ENCODE peak calls at places on chromosomes 12 and 14, in nine cellular contexts. Q is epithelial cell of esophagus; J is neural crest cell; M is endothelial cell; I is cardiac muscle cell; A is AG10803; T is WTC11; K is CD4-positive, alpha-beta T cell; B is heart left ventricle. X is an unnamed sample.

GRCh38 chr14:45743884-45744283 is 490.9 kb upstream of the MIS18BP1 start:
- DNase-seq in Q (peak), J (no peak), M (no peak), I (no peak), A (no peak), T (no peak), K (no peak), B (no peak), X (no peak)

GRCh38 chr12:88001327-88001726 is 27.9 kb downstream of the C12orf50 start:
- DNase-seq in Q (no peak), J (no peak), M (no peak), I (no peak), A (no peak), T (no peak), K (no peak), B (no peak), X (no peak)

GRCh38 chr14:76117789-76118188 is 33.9 kb upstream of the GPATCH2L start:
- DNase-seq in Q (no peak), J (no peak), M (no peak), I (no peak), A (no peak), T (no peak), K (no peak), B (no peak), X (no peak)

GRCh38 chr12:110846615-110847566 is at the start of gene CCDC63:
- DNase-seq in Q (peak), J (peak), M (peak), I (peak), A (peak), T (peak), K (peak), B (peak), X (peak)

GRCh38 chr12:58919271-58920101 is 818 bp downstream of the LRIG3 start:
- DNase-seq in Q (peak), J (no peak), M (peak), I (peak), A (peak), T (no peak), K (no peak), B (peak), X (peak)

GRCh38 chr14:91317381-91318313 is 73.1 kb upstream of the GPR68 start:
- DNase-seq in Q (peak), J (no peak), M (no peak), I (peak), A (no peak), T (no peak), K (peak), B (peak), X (peak)

GRCh38 chr14:61516125-61516740 is 179.1 kb upstream of the HIF1A start:
- DNase-seq in Q (no peak), J (no peak), M (no peak), I (peak), A (peak), T (no peak), K (no peak), B (no peak), X (no peak)

GRCh38 chr12:28781671-28782652 is 367.1 kb upstream of the FAR2 start:
- DNase-seq in Q (no peak), J (no peak), M (peak), I (peak), A (no peak), T (no peak), K (no peak), B (no peak), X (no peak)

GRCh38 chr14:24921903-24922302 is 128.0 kb downstream of the STXBP6 start:
- DNase-seq in Q (peak), J (no peak), M (no peak), I (peak), A (peak), T (no peak), K (no peak), B (no peak), X (no peak)

GRCh38 chr14:30153662-30154061 is 226.0 kb upstream of the PRKD1 start:
- DNase-seq in Q (no peak), J (no peak), M (no peak), I (no peak), A (peak), T (no peak), K (no peak), B (no peak), X (no peak)

GRCh38 chr12:32302218-32302826 is 97.0 kb upstream of the FGD4 start:
- DNase-seq in Q (peak), J (no peak), M (peak), I (peak), A (no peak), T (peak), K (no peak), B (no peak), X (no peak)

GRCh38 chr14:89221109-89221508 is 195.9 kb downstream of the FOXN3 start:
- DNase-seq in Q (peak), J (no peak), M (no peak), I (peak), A (peak), T (no peak), K (no peak), B (no peak), X (no peak)

GRCh38 chr12:51281202-51281924 is 11.1 kb upstream of the SMAGP start:
- DNase-seq in Q (peak), J (no peak), M (no peak), I (peak), A (peak), T (no peak), K (no peak), B (no peak), X (no peak)

GRCh38 chr12:48780381-48781025 is 8.4 kb downstream of the ADCY6 start:
- DNase-seq in Q (no peak), J (no peak), M (no peak), I (no peak), A (no peak), T (no peak), K (no peak), B (no peak), X (no peak)

GRCh38 chr12:99130808-99131538 is 485.9 kb downstream of the APAF1 start:
- DNase-seq in Q (peak), J (no peak), M (no peak), I (peak), A (no peak), T (no peak), K (no peak), B (no peak), X (no peak)

GRCh38 chr12:53961025-53961761 is 6.5 kb downstream of the HOXC12 start:
- DNase-seq in Q (no peak), J (no peak), M (peak), I (no peak), A (no peak), T (no peak), K (no peak), B (no peak), X (peak)
- TF ChIP-seq CTCF in Q (no peak), J (no peak), M (no peak), I (no peak), A (no peak), T (no peak), K (no peak), B (no peak), X (no peak)

DNA sequence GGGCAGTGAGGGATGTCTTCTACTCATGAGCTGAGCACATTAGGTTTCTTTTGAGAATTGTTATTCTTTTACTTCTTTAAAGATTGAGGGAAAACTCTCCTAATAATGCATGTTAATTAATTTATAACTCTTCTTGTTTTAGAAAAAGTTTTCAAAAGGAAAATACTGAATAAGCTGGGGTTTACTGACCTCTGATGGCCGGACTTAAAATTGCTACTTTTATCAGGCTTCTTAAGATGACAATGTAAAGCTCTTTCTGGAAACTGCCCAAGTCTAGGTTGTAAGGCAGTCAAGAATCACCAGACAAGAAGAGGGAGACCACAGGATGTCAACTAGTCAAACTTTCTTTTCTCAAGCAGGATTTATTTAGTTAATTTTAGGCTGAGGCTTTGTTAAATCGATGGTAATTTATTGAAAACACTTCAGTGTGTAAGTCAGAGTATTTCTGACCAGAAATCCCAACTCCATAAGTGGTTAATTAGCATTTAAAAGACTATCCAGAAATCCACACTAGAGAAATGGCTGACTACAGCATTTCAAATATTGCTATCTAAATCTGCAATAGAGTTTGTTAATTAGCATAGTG is 82.1 kb downstream of the AVPR1A start:
- DNase-seq in Q (peak), J (peak), M (peak), I (peak), A (peak), T (no peak), K (no peak), B (no peak), X (no peak)
- TF ChIP-seq CTCF in Q (peak), J (peak), M (peak), I (peak), A (peak), T (peak), K (no peak), B (peak), X (no peak)

GRCh38 chr12:116592116-116592637 is 33.0 kb downstream of the MAP1LC3B2 start:
- DNase-seq in Q (no peak), J (no peak), M (no peak), I (peak), A (peak), T (no peak), K (no peak), B (no peak), X (peak)

GRCh38 chr12:116590561-116590960 is 31.4 kb downstream of the MAP1LC3B2 start:
- DNase-seq in Q (peak), J (no peak), M (no peak), I (no peak), A (no peak), T (no peak), K (no peak), B (no peak), X (no peak)

GRCh38 chr12:116591608-116592115 is 32.5 kb downstream of the MAP1LC3B2 start:
- DNase-seq in Q (no peak), J (no peak), M (no peak), I (peak), A (no peak), T (no peak), K (no peak), B (no peak), X (no peak)

GRCh38 chr12:116587270-116587669 is 28.1 kb downstream of the MAP1LC3B2 start:
- DNase-seq in Q (no peak), J (no peak), M (no peak), I (no peak), A (no peak), T (no peak), K (no peak), B (no peak), X (no peak)

DNA sequence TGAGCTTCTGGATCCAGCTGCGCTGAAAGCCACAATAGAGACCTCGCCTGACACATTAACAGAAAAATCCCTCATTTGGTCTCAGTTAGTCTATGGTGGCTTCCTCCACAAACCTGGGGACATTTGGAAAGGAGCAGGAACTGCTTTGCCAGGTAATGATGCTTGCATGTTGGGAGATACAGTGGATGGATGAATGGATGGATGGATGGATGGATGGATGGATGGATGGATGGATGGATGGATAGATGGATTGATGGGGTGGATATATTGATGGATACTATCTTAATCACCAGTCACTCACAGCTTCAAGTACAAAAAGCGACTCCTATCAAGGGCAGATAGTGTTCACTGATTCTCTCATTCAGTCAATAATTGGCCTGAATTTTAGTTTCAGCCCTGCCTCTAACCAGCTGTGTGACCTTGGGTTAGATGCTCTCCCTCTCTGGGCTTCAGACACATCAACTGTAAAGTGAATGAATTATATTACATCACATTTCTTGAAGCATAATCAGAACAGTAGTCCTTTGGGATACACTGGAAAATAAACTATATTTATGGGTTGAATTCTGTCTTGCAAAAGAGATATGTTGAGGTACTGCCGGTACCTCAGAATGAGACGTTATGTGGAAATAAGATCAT is 29.3 kb downstream of the MAP1LC3B2 start:
- DNase-seq in Q (no peak), J (no peak), M (no peak), I (no peak), A (no peak), T (no peak), K (no peak), B (no peak), X (no peak)
- TF ChIP-seq CTCF in Q (no peak), J (no peak), M (no peak), I (no peak), A (no peak), T (no peak), K (no peak), B (no peak), X (no peak)

DNA sequence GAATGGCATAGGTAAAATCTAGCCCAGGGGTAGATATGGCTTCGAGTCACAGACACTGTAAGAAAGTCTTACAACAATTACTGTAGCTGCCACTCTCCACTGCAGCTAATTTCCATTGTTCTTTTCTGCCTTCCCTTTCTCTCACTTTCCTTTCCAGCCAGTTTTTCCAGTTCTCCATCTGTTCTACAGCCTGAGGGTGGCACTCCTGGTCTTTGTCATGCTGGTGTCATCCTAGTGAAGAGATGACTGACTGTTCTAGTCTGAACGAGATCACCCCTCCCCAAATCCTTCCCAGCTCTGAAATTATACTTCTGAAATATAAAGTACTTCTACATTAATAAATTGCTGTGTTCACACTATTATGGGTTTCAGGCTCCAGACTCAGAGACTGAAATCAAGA is 74.2 kb upstream of the CSRP2 start:
- DNase-seq in Q (peak), J (no peak), M (no peak), I (no peak), A (no peak), T (no peak), K (no peak), B (no peak), X (no peak)
- TF ChIP-seq CTCF in Q (peak), J (no peak), M (no peak), I (no peak), A (no peak), T (no peak), K (no peak), B (no peak), X (no peak)

DNA sequence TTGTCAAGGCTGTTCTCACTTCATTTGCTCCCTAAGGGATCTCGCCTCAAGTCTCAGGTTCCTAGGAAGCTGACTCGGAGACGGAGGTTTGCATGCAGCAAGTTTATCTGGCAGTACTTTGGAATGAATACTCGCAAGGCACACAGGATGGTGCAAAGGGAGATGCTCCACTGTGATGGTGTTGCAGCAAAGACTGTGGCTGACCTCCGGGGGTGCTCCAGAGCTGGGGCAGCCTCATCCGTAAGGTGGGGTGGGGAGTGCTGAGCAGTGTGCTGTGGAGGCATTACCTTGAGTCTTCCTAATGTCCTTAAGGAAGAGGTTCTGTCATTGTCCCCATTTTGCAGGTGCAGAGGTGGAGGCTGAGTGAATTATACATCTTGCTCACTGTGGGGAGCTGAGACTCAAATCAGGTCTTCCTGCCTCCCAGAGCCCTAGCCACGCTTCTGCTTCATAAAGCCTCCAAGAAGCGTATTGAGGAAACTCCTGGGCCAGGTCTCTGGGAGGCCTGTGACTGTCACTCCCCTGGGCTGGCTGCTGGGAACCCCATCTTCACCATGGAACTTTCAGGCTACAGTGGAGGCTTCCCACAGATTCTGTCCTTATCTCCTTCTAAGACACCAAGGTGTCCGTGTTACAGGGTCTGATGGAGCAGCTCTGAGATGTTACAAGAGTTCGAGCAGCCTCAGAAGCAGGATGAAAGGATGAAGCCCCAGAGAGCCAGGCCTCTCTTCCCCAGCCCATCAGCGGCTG is 39.5 kb downstream of the GALNT16 start:
- DNase-seq in Q (no peak), J (no peak), M (peak), I (no peak), A (no peak), T (peak), K (no peak), B (no peak), X (no peak)
- TF ChIP-seq CTCF in Q (peak), J (no peak), M (no peak), I (peak), A (peak), T (no peak), K (no peak), B (peak), X (no peak)

X was measured in left lung.